ENCODE peak calls at places on chromosome 9, in eight cellular contexts. D, Q, G, W, R, H, E and K are unnamed samples.

GRCh38 chr9:13278368-13279246 is 885 bp downstream of the MPDZ start:
- DNase-seq in D (no peak), Q (peak), G (peak), W (peak), R (no peak), H (no peak), E (no peak), K (peak)

GRCh38 chr9:15416880-15417279 is 5.8 kb upstream of the SNAPC3 start:
- DNase-seq in D (no peak), Q (peak), G (no peak), W (peak), R (peak), H (peak), E (no peak), K (peak)

GRCh38 chr9:122218885-122219855 is 9.6 kb downstream of the LHX6 start:
- DNase-seq in D (no peak), Q (no peak), G (no peak), W (no peak), R (no peak), H (no peak), E (no peak), K (peak)

GRCh38 chr9:126773004-126773607 is 31.7 kb upstream of the ZBTB43 start:
- DNase-seq in D (no peak), Q (no peak), G (no peak), W (peak), R (no peak), H (no peak), E (no peak), K (peak)

GRCh38 chr9:97316904-97317303 is 9.4 kb downstream of the CCDC180 start:
- DNase-seq in D (no peak), Q (no peak), G (no peak), W (no peak), R (no peak), H (no peak), E (no peak), K (no peak)

GRCh38 chr9:8769153-8769552 is 969.6 kb upstream of the DMAC1 start:
- DNase-seq in D (no peak), Q (no peak), G (no peak), W (no peak), R (no peak), H (no peak), E (no peak), K (no peak)

GRCh38 chr9:113425072-113425471 is 14.5 kb downstream of the C9orf43 start:
- DNase-seq in D (no peak), Q (no peak), G (no peak), W (no peak), R (no peak), H (no peak), E (no peak), K (no peak)

GRCh38 chr9:16652511-16653101 is 217.9 kb downstream of the BNC2 start:
- DNase-seq in D (no peak), Q (no peak), G (no peak), W (no peak), R (no peak), H (no peak), E (no peak), K (no peak)

GRCh38 chr9:91644433-91644832 is 220.8 kb upstream of the NFIL3 start:
- DNase-seq in D (no peak), Q (no peak), G (no peak), W (no peak), R (no peak), H (no peak), E (no peak), K (no peak)

GRCh38 chr9:95667789-95668188 is 151.0 kb upstream of the PTCH1 start:
- DNase-seq in D (no peak), Q (no peak), G (no peak), W (no peak), R (no peak), H (no peak), E (no peak), K (no peak)

GRCh38 chr9:134764870-134765269 is 115.7 kb upstream of the FCN2 start:
- DNase-seq in D (no peak), Q (no peak), G (no peak), W (no peak), R (no peak), H (no peak), E (no peak), K (no peak)

GRCh38 chr9:121841771-121842611 is 190.6 kb downstream of the DAB2IP start:
- DNase-seq in D (no peak), Q (peak), G (no peak), W (no peak), R (no peak), H (no peak), E (no peak), K (no peak)

GRCh38 chr9:34501889-34502425 is 20.8 kb downstream of the ENHO start:
- DNase-seq in D (no peak), Q (no peak), G (peak), W (no peak), R (no peak), H (no peak), E (no peak), K (peak)

GRCh38 chr9:110217656-110218099 is 9.7 kb upstream of the C9orf152 start:
- DNase-seq in D (no peak), Q (peak), G (no peak), W (peak), R (no peak), H (no peak), E (peak), K (peak)

GRCh38 chr9:134957165-134957944 is 39.6 kb upstream of the FCN1 start:
- DNase-seq in D (no peak), Q (no peak), G (no peak), W (no peak), R (no peak), H (no peak), E (no peak), K (no peak)

GRCh38 chr9:72615931-72616330 is 94.5 kb downstream of the TMC1 start:
- DNase-seq in D (no peak), Q (no peak), G (no peak), W (no peak), R (no peak), H (no peak), E (no peak), K (no peak)

GRCh38 chr9:114357911-114358328 is 28.3 kb downstream of the ORM2 start:
- DNase-seq in D (no peak), Q (no peak), G (no peak), W (no peak), R (no peak), H (no peak), E (no peak), K (no peak)

GRCh38 chr9:137310190-137311052 is 8.3 kb upstream of the NRARP start:
- DNase-seq in D (no peak), Q (no peak), G (no peak), W (peak), R (no peak), H (no peak), E (peak), K (no peak)

GRCh38 chr9:4077499-4078102 is 222.3 kb downstream of the GLIS3 start:
- DNase-seq in D (no peak), Q (peak), G (peak), W (no peak), R (peak), H (no peak), E (no peak), K (peak)

GRCh38 chr9:112325127-112325526 is 8.3 kb downstream of the PTBP3 start:
- DNase-seq in D (no peak), Q (no peak), G (no peak), W (no peak), R (no peak), H (no peak), E (no peak), K (no peak)